ENCODE peak calls at places on chromosome 5, in nine cellular contexts. One of them, this sample, is unnamed.

GRCh38 chr5:72185717-72186388 is 78.6 kb downstream of the MAP1B start:
- DNase-seq in HFFc6: peak
- DNase-seq in body of pancreas: peak
- DNase-seq in GM12864: no peak
- DNase-seq in progenitor cell of endocrine pancreas: no peak
- DNase-seq in kidney epithelial cell: no peak
- DNase-seq in choroid plexus epithelial cell: peak
- DNase-seq in endothelial cell: no peak
- DNase-seq in GM06990: no peak
- DNase-seq in this sample: no peak

GRCh38 chr5:121833631-121834420 is 17.9 kb upstream of the FTMT start:
- DNase-seq in HFFc6: no peak
- DNase-seq in body of pancreas: no peak
- DNase-seq in GM12864: no peak
- DNase-seq in progenitor cell of endocrine pancreas: no peak
- DNase-seq in kidney epithelial cell: no peak
- DNase-seq in choroid plexus epithelial cell: no peak
- DNase-seq in endothelial cell: no peak
- DNase-seq in GM06990: no peak
- DNase-seq in this sample: no peak

GRCh38 chr5:174533127-174533453 is 191.3 kb upstream of the MSX2 start:
- DNase-seq in HFFc6: no peak
- DNase-seq in body of pancreas: no peak
- DNase-seq in GM12864: no peak
- DNase-seq in progenitor cell of endocrine pancreas: no peak
- DNase-seq in kidney epithelial cell: no peak
- DNase-seq in choroid plexus epithelial cell: peak
- DNase-seq in endothelial cell: no peak
- DNase-seq in GM06990: no peak
- DNase-seq in this sample: no peak

GRCh38 chr5:36606437-36607113 is at the start of gene SLC1A3:
- DNase-seq in HFFc6: peak
- DNase-seq in body of pancreas: peak
- DNase-seq in GM12864: peak
- DNase-seq in progenitor cell of endocrine pancreas: peak
- DNase-seq in kidney epithelial cell: peak
- DNase-seq in choroid plexus epithelial cell: peak
- DNase-seq in endothelial cell: peak
- DNase-seq in GM06990: peak
- DNase-seq in this sample: no peak

GRCh38 chr5:172733179-172733973 is 37.6 kb downstream of the DUSP1 start:
- DNase-seq in HFFc6: peak
- DNase-seq in body of pancreas: peak
- DNase-seq in GM12864: no peak
- DNase-seq in progenitor cell of endocrine pancreas: no peak
- DNase-seq in kidney epithelial cell: peak
- DNase-seq in choroid plexus epithelial cell: peak
- DNase-seq in endothelial cell: no peak
- DNase-seq in GM06990: no peak
- DNase-seq in this sample: peak

GRCh38 chr5:58933891-58934628 is 351.2 kb downstream of the RAB3C start:
- DNase-seq in HFFc6: no peak
- DNase-seq in body of pancreas: no peak
- DNase-seq in GM12864: no peak
- DNase-seq in progenitor cell of endocrine pancreas: no peak
- DNase-seq in kidney epithelial cell: no peak
- DNase-seq in choroid plexus epithelial cell: no peak
- DNase-seq in endothelial cell: no peak
- DNase-seq in GM06990: no peak
- DNase-seq in this sample: no peak

GRCh38 chr5:141883948-141884318 is 5.7 kb upstream of the PCDH1 start:
- DNase-seq in HFFc6: no peak
- DNase-seq in body of pancreas: no peak
- DNase-seq in GM12864: no peak
- DNase-seq in progenitor cell of endocrine pancreas: no peak
- DNase-seq in kidney epithelial cell: no peak
- DNase-seq in choroid plexus epithelial cell: no peak
- DNase-seq in endothelial cell: no peak
- DNase-seq in GM06990: no peak
- DNase-seq in this sample: peak

GRCh38 chr5:134550271-134551214 is 25.1 kb downstream of the JADE2 start:
- DNase-seq in HFFc6: no peak
- DNase-seq in body of pancreas: peak
- DNase-seq in GM12864: no peak
- DNase-seq in progenitor cell of endocrine pancreas: no peak
- DNase-seq in kidney epithelial cell: no peak
- DNase-seq in choroid plexus epithelial cell: peak
- DNase-seq in endothelial cell: no peak
- DNase-seq in GM06990: peak
- DNase-seq in this sample: no peak

GRCh38 chr5:93929146-93929545 is 187.7 kb upstream of the POU5F2 start:
- DNase-seq in HFFc6: peak
- DNase-seq in body of pancreas: no peak
- DNase-seq in GM12864: no peak
- DNase-seq in progenitor cell of endocrine pancreas: no peak
- DNase-seq in kidney epithelial cell: no peak
- DNase-seq in choroid plexus epithelial cell: peak
- DNase-seq in endothelial cell: no peak
- DNase-seq in GM06990: no peak
- DNase-seq in this sample: no peak

DNA sequence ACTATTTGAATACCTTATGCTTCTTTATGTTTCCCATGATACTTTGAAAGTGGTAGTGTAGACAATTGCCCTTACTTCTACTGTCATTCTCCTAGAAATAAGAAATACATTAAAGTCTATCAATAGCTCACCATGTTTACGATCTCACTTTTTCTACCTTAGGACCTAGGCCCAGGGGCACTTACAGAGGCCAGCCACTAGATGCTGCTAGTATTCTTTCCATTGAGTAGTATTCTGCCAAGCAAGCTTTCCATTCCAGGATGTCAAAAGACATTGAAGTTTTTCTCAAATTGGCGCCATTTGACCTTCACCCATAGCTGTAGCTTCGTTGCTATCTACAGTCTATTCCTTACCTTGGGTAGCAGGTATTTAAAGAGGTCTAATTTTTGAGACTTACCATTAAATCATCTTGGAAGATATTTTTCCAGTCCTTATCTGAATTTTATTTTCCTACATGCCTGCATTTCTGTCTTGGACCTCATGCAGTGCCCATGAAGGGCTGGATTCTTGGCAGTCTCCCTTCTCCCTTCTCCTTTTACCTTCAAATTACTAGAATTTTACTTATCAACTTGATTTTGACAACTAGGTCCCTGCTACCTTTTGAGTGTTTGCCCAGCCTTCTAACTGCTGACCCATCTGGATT is 246.0 kb upstream of the NUDT12 start:
- DNase-seq in HFFc6: no peak
- DNase-seq in body of pancreas: peak
- DNase-seq in GM12864: no peak
- DNase-seq in progenitor cell of endocrine pancreas: peak
- DNase-seq in kidney epithelial cell: peak
- DNase-seq in choroid plexus epithelial cell: peak
- DNase-seq in endothelial cell: peak
- DNase-seq in GM06990: no peak
- DNase-seq in this sample: no peak
- TF ChIP-seq CTCF in HFFc6: peak
- TF ChIP-seq CTCF in body of pancreas: peak
- TF ChIP-seq CTCF in GM12864: peak
- TF ChIP-seq CTCF in progenitor cell of endocrine pancreas: peak
- TF ChIP-seq CTCF in kidney epithelial cell: peak
- TF ChIP-seq CTCF in choroid plexus epithelial cell: peak
- TF ChIP-seq CTCF in endothelial cell: peak
- TF ChIP-seq CTCF in GM06990: peak
- TF ChIP-seq CTCF in this sample: peak

GRCh38 chr5:140246378-140247122 is 56.4 kb downstream of the PFDN1 start:
- DNase-seq in HFFc6: peak
- DNase-seq in body of pancreas: no peak
- DNase-seq in GM12864: no peak
- DNase-seq in progenitor cell of endocrine pancreas: no peak
- DNase-seq in kidney epithelial cell: no peak
- DNase-seq in choroid plexus epithelial cell: peak
- DNase-seq in endothelial cell: no peak
- DNase-seq in GM06990: no peak
- DNase-seq in this sample: no peak
- TF ChIP-seq CTCF in HFFc6: no peak
- TF ChIP-seq CTCF in body of pancreas: no peak
- TF ChIP-seq CTCF in GM12864: no peak
- TF ChIP-seq CTCF in progenitor cell of endocrine pancreas: no peak
- TF ChIP-seq CTCF in kidney epithelial cell: no peak
- TF ChIP-seq CTCF in choroid plexus epithelial cell: no peak
- TF ChIP-seq CTCF in endothelial cell: no peak
- TF ChIP-seq CTCF in GM06990: no peak
- TF ChIP-seq CTCF in this sample: no peak

GRCh38 chr5:167307042-167307441 is 984.4 kb upstream of the WWC1 start:
- DNase-seq in HFFc6: no peak
- DNase-seq in body of pancreas: no peak
- DNase-seq in GM12864: no peak
- DNase-seq in progenitor cell of endocrine pancreas: no peak
- DNase-seq in kidney epithelial cell: no peak
- DNase-seq in choroid plexus epithelial cell: no peak
- DNase-seq in endothelial cell: no peak
- DNase-seq in GM06990: no peak
- DNase-seq in this sample: no peak

GRCh38 chr5:167315762-167316161 is 975.7 kb upstream of the WWC1 start:
- DNase-seq in HFFc6: no peak
- DNase-seq in body of pancreas: no peak
- DNase-seq in GM12864: no peak
- DNase-seq in progenitor cell of endocrine pancreas: no peak
- DNase-seq in kidney epithelial cell: no peak
- DNase-seq in choroid plexus epithelial cell: no peak
- DNase-seq in endothelial cell: no peak
- DNase-seq in GM06990: no peak
- DNase-seq in this sample: no peak

GRCh38 chr5:167305591-167306213 is 985.7 kb upstream of the WWC1 start:
- DNase-seq in HFFc6: no peak
- DNase-seq in body of pancreas: no peak
- DNase-seq in GM12864: no peak
- DNase-seq in progenitor cell of endocrine pancreas: no peak
- DNase-seq in kidney epithelial cell: no peak
- DNase-seq in choroid plexus epithelial cell: no peak
- DNase-seq in endothelial cell: no peak
- DNase-seq in GM06990: no peak
- DNase-seq in this sample: no peak

DNA sequence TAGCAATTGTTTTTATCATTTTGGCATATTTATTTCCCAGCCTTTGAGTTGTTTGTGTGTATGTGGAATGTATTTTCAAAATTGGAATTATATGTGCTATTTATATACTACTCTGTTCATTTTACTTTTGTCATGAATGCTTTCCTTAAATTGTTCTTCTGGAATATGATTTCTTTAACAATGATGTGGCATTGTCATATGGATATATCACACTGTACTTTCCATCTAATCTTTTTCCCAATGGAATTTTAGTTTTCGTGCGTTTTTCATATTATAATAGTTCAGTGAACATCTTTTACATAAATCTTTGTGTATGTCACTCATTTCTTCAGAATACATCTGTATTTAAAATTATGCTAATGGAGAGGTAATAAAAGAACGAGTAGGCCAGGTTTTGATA is 980.1 kb upstream of the WWC1 start:
- DNase-seq in HFFc6: no peak
- DNase-seq in body of pancreas: no peak
- DNase-seq in GM12864: no peak
- DNase-seq in progenitor cell of endocrine pancreas: no peak
- DNase-seq in kidney epithelial cell: no peak
- DNase-seq in choroid plexus epithelial cell: no peak
- DNase-seq in endothelial cell: no peak
- DNase-seq in GM06990: no peak
- DNase-seq in this sample: no peak
- TF ChIP-seq CTCF in HFFc6: no peak
- TF ChIP-seq CTCF in body of pancreas: no peak
- TF ChIP-seq CTCF in GM12864: no peak
- TF ChIP-seq CTCF in progenitor cell of endocrine pancreas: no peak
- TF ChIP-seq CTCF in kidney epithelial cell: no peak
- TF ChIP-seq CTCF in choroid plexus epithelial cell: no peak
- TF ChIP-seq CTCF in endothelial cell: no peak
- TF ChIP-seq CTCF in GM06990: no peak
- TF ChIP-seq CTCF in this sample: no peak

GRCh38 chr5:126673477-126673876 is 72.7 kb downstream of the PHAX start:
- DNase-seq in HFFc6: no peak
- DNase-seq in body of pancreas: no peak
- DNase-seq in GM12864: no peak
- DNase-seq in progenitor cell of endocrine pancreas: no peak
- DNase-seq in kidney epithelial cell: no peak
- DNase-seq in choroid plexus epithelial cell: no peak
- DNase-seq in endothelial cell: no peak
- DNase-seq in GM06990: no peak
- DNase-seq in this sample: peak

GRCh38 chr5:126675338-126675737 is 74.6 kb downstream of the PHAX start:
- DNase-seq in HFFc6: no peak
- DNase-seq in body of pancreas: no peak
- DNase-seq in GM12864: no peak
- DNase-seq in progenitor cell of endocrine pancreas: no peak
- DNase-seq in kidney epithelial cell: no peak
- DNase-seq in choroid plexus epithelial cell: no peak
- DNase-seq in endothelial cell: no peak
- DNase-seq in GM06990: no peak
- DNase-seq in this sample: no peak

GRCh38 chr5:126676195-126676624 is 75.5 kb downstream of the PHAX start:
- DNase-seq in HFFc6: peak
- DNase-seq in body of pancreas: peak
- DNase-seq in GM12864: peak
- DNase-seq in progenitor cell of endocrine pancreas: peak
- DNase-seq in kidney epithelial cell: no peak
- DNase-seq in choroid plexus epithelial cell: peak
- DNase-seq in endothelial cell: peak
- DNase-seq in GM06990: no peak
- DNase-seq in this sample: no peak

GRCh38 chr5:126677101-126677500 is 76.4 kb downstream of the PHAX start:
- DNase-seq in HFFc6: no peak
- DNase-seq in body of pancreas: no peak
- DNase-seq in GM12864: no peak
- DNase-seq in progenitor cell of endocrine pancreas: no peak
- DNase-seq in kidney epithelial cell: no peak
- DNase-seq in choroid plexus epithelial cell: no peak
- DNase-seq in endothelial cell: no peak
- DNase-seq in GM06990: no peak
- DNase-seq in this sample: no peak

DNA sequence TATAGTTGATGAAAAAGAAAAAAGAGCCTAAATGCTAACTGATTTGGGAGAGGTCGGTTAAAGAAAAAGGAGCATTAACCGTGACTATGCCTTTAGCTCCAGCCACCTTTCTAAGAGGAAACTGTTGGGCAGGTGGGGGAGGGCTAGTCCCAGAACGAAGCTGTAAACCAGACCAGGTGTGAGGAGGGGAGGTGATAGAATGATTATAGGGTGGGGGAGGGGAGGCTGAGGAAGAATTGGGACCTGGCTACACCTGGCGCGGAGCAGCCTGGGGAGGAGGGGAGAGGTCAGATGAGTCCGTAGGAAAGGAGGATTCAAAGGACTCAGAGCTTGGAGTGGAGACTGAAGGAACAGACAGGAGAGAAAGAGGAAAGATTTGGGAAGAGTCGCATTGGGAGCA is 73.4 kb downstream of the PHAX start:
- DNase-seq in HFFc6: no peak
- DNase-seq in body of pancreas: no peak
- DNase-seq in GM12864: no peak
- DNase-seq in progenitor cell of endocrine pancreas: no peak
- DNase-seq in kidney epithelial cell: no peak
- DNase-seq in choroid plexus epithelial cell: no peak
- DNase-seq in endothelial cell: no peak
- DNase-seq in GM06990: no peak
- DNase-seq in this sample: no peak
- TF ChIP-seq CTCF in HFFc6: no peak
- TF ChIP-seq CTCF in body of pancreas: no peak
- TF ChIP-seq CTCF in GM12864: no peak
- TF ChIP-seq CTCF in progenitor cell of endocrine pancreas: no peak
- TF ChIP-seq CTCF in kidney epithelial cell: no peak
- TF ChIP-seq CTCF in choroid plexus epithelial cell: no peak
- TF ChIP-seq CTCF in endothelial cell: no peak
- TF ChIP-seq CTCF in GM06990: no peak
- TF ChIP-seq CTCF in this sample: no peak